ENCODE peak calls at places on chromosomes 4 and X, in nine cellular contexts. One of them, this sample, is unnamed.

GRCh38 chr4:126448093-126448820 is 1133.5 kb downstream of the FAT4 start:
- DNase-seq in HCT116: no peak
- DNase-seq in PC-3: no peak
- DNase-seq in mammary epithelial cell: no peak
- DNase-seq in H1: no peak
- DNase-seq in IMR-90: no peak
- DNase-seq in GM23248: peak; percentile 28
- DNase-seq in GM23338: no peak
- DNase-seq in OCI-LY7: no peak
- DNase-seq in this sample: no peak

GRCh38 chr4:186553717-186554116 is 1.6 kb downstream of the MTNR1A start:
- DNase-seq in HCT116: no peak
- DNase-seq in PC-3: no peak
- DNase-seq in mammary epithelial cell: no peak
- DNase-seq in H1: no peak
- DNase-seq in IMR-90: no peak
- DNase-seq in GM23248: no peak
- DNase-seq in GM23338: peak; percentile 63
- DNase-seq in OCI-LY7: no peak
- DNase-seq in this sample: no peak

GRCh38 chr4:149521611-149522010 is 294.0 kb downstream of the IQCM start:
- DNase-seq in HCT116: peak; percentile 10
- DNase-seq in PC-3: peak; percentile 46
- DNase-seq in mammary epithelial cell: no peak
- DNase-seq in H1: no peak
- DNase-seq in IMR-90: no peak
- DNase-seq in GM23248: peak; percentile 65
- DNase-seq in GM23338: no peak
- DNase-seq in OCI-LY7: no peak
- DNase-seq in this sample: peak; percentile 88

GRCh38 chr4:75708218-75708691 is 16.1 kb upstream of the USO1 start:
- DNase-seq in HCT116: no peak
- DNase-seq in PC-3: peak; percentile 7
- DNase-seq in mammary epithelial cell: no peak
- DNase-seq in H1: peak; percentile 50
- DNase-seq in IMR-90: no peak
- DNase-seq in GM23248: no peak
- DNase-seq in GM23338: peak; percentile 69
- DNase-seq in OCI-LY7: no peak
- DNase-seq in this sample: no peak

GRCh38 chr4:39758176-39758575 is 60.2 kb downstream of the UBE2K start:
- DNase-seq in HCT116: no peak
- DNase-seq in PC-3: no peak
- DNase-seq in mammary epithelial cell: no peak
- DNase-seq in H1: no peak
- DNase-seq in IMR-90: no peak
- DNase-seq in GM23248: no peak
- DNase-seq in GM23338: no peak
- DNase-seq in OCI-LY7: no peak
- DNase-seq in this sample: no peak

GRCh38 chr4:77819409-77819835 is 254 bp upstream of the CNOT6L start:
- DNase-seq in HCT116: no peak
- DNase-seq in PC-3: no peak
- DNase-seq in mammary epithelial cell: no peak
- DNase-seq in H1: no peak
- DNase-seq in IMR-90: no peak
- DNase-seq in GM23248: peak; percentile 82
- DNase-seq in GM23338: peak; percentile 13
- DNase-seq in OCI-LY7: peak; percentile 75
- DNase-seq in this sample: no peak

GRCh38 chr4:154467886-154468285 is 23.7 kb downstream of the DCHS2 start:
- DNase-seq in HCT116: no peak
- DNase-seq in PC-3: peak; percentile 83
- DNase-seq in mammary epithelial cell: peak; percentile 88
- DNase-seq in H1: no peak
- DNase-seq in IMR-90: peak; percentile 32
- DNase-seq in GM23248: peak; percentile 13
- DNase-seq in GM23338: no peak
- DNase-seq in OCI-LY7: no peak
- DNase-seq in this sample: peak; percentile 8

GRCh38 chr4:42995343-42995944 is 102.9 kb downstream of the GRXCR1 start:
- DNase-seq in HCT116: no peak
- DNase-seq in PC-3: peak; percentile 49
- DNase-seq in mammary epithelial cell: peak; percentile 6
- DNase-seq in H1: no peak
- DNase-seq in IMR-90: peak; percentile 22
- DNase-seq in GM23248: peak; percentile 59
- DNase-seq in GM23338: peak; percentile 70
- DNase-seq in OCI-LY7: peak; percentile 27
- DNase-seq in this sample: peak; percentile 15

GRCh38 chrX:133859336-133859735 is 126.1 kb downstream of the GPC3 start:
- DNase-seq in HCT116: no peak
- DNase-seq in PC-3: no peak
- DNase-seq in mammary epithelial cell: peak; percentile 57
- DNase-seq in H1: no peak
- DNase-seq in IMR-90: no peak
- DNase-seq in GM23248: no peak
- DNase-seq in GM23338: no peak
- DNase-seq in OCI-LY7: no peak
- DNase-seq in this sample: no peak

GRCh38 chr4:8374851-8375649 is 65.5 kb downstream of the ACOX3 start:
- DNase-seq in HCT116: no peak
- DNase-seq in PC-3: no peak
- DNase-seq in mammary epithelial cell: no peak
- DNase-seq in H1: no peak
- DNase-seq in IMR-90: no peak
- DNase-seq in GM23248: no peak
- DNase-seq in GM23338: no peak
- DNase-seq in OCI-LY7: no peak
- DNase-seq in this sample: no peak

GRCh38 chr4:85474356-85474755 is 594 bp upstream of the ARHGAP24 start:
- DNase-seq in HCT116: no peak
- DNase-seq in PC-3: no peak
- DNase-seq in mammary epithelial cell: no peak
- DNase-seq in H1: no peak
- DNase-seq in IMR-90: no peak
- DNase-seq in GM23248: no peak
- DNase-seq in GM23338: no peak
- DNase-seq in OCI-LY7: no peak
- DNase-seq in this sample: no peak

GRCh38 chr4:23966720-23967119 is 76.9 kb upstream of the PPARGC1A start:
- DNase-seq in HCT116: no peak
- DNase-seq in PC-3: no peak
- DNase-seq in mammary epithelial cell: no peak
- DNase-seq in H1: no peak
- DNase-seq in IMR-90: no peak
- DNase-seq in GM23248: no peak
- DNase-seq in GM23338: peak; percentile 67
- DNase-seq in OCI-LY7: peak; percentile 15
- DNase-seq in this sample: no peak

GRCh38 chrX:146755214-146755613 is 54.4 kb upstream of the CXorf51B start:
- DNase-seq in HCT116: no peak
- DNase-seq in PC-3: no peak
- DNase-seq in mammary epithelial cell: no peak
- DNase-seq in H1: no peak
- DNase-seq in IMR-90: no peak
- DNase-seq in GM23248: no peak
- DNase-seq in GM23338: no peak
- DNase-seq in OCI-LY7: no peak
- DNase-seq in this sample: no peak

GRCh38 chr4:62487016-62487415 is 1286.9 kb downstream of the ADGRL3 start:
- DNase-seq in HCT116: no peak
- DNase-seq in PC-3: peak; percentile 57
- DNase-seq in mammary epithelial cell: peak; percentile 62
- DNase-seq in H1: no peak
- DNase-seq in IMR-90: no peak
- DNase-seq in GM23248: no peak
- DNase-seq in GM23338: no peak
- DNase-seq in OCI-LY7: no peak
- DNase-seq in this sample: no peak

GRCh38 chr4:86472377-86473019 is 112.6 kb upstream of the MAPK10 start:
- DNase-seq in HCT116: no peak
- DNase-seq in PC-3: no peak
- DNase-seq in mammary epithelial cell: no peak
- DNase-seq in H1: no peak
- DNase-seq in IMR-90: no peak
- DNase-seq in GM23248: no peak
- DNase-seq in GM23338: peak; percentile 37
- DNase-seq in OCI-LY7: no peak
- DNase-seq in this sample: no peak

GRCh38 chrX:13803116-13803515 is 13.8 kb downstream of the GPM6B start:
- DNase-seq in HCT116: no peak
- DNase-seq in PC-3: no peak
- DNase-seq in mammary epithelial cell: no peak
- DNase-seq in H1: no peak
- DNase-seq in IMR-90: no peak
- DNase-seq in GM23248: no peak
- DNase-seq in GM23338: peak; percentile 50
- DNase-seq in OCI-LY7: no peak
- DNase-seq in this sample: no peak

GRCh38 chr4:125115476-125115875 is 199.3 kb upstream of the FAT4 start:
- DNase-seq in HCT116: no peak
- DNase-seq in PC-3: no peak
- DNase-seq in mammary epithelial cell: no peak
- DNase-seq in H1: no peak
- DNase-seq in IMR-90: peak; percentile 41
- DNase-seq in GM23248: peak; percentile 65
- DNase-seq in GM23338: no peak
- DNase-seq in OCI-LY7: no peak
- DNase-seq in this sample: peak; percentile 58

GRCh38 chrX:57289089-57289488 is 2.6 kb downstream of the FAAH2 start:
- DNase-seq in HCT116: no peak
- DNase-seq in PC-3: peak; percentile 49
- DNase-seq in mammary epithelial cell: peak; percentile 1
- DNase-seq in H1: no peak
- DNase-seq in IMR-90: no peak
- DNase-seq in GM23248: no peak
- DNase-seq in GM23338: no peak
- DNase-seq in OCI-LY7: no peak
- DNase-seq in this sample: no peak
- H4K20me1 ChIP-seq in HCT116: no peaks in the 10 kb centered on the region
- H4K20me1 ChIP-seq in PC-3: no peaks in the 10 kb centered on the region
- H4K20me1 ChIP-seq in mammary epithelial cell: no peaks in the 10 kb centered on the region
- H4K20me1 ChIP-seq in H1: no peaks in the 10 kb centered on the region
- H4K20me1 ChIP-seq in IMR-90: no peaks in the 10 kb centered on the region
- H4K20me1 ChIP-seq in GM23248: no peaks in the 10 kb centered on the region
- H4K20me1 ChIP-seq in GM23338: no peaks in the 10 kb centered on the region
- H4K20me1 ChIP-seq in OCI-LY7: no peaks in the 10 kb centered on the region
- H4K20me1 ChIP-seq in this sample: no peaks in the 10 kb centered on the region

GRCh38 chr4:99824070-99824599 is 7.5 kb downstream of the DAPP1 start:
- DNase-seq in HCT116: no peak
- DNase-seq in PC-3: no peak
- DNase-seq in mammary epithelial cell: no peak
- DNase-seq in H1: no peak
- DNase-seq in IMR-90: no peak
- DNase-seq in GM23248: no peak
- DNase-seq in GM23338: no peak
- DNase-seq in OCI-LY7: no peak
- DNase-seq in this sample: no peak

GRCh38 chr4:99828477-99828876 is 11.8 kb downstream of the DAPP1 start:
- DNase-seq in HCT116: no peak
- DNase-seq in PC-3: peak; percentile 7
- DNase-seq in mammary epithelial cell: peak; percentile 44
- DNase-seq in H1: no peak
- DNase-seq in IMR-90: no peak
- DNase-seq in GM23248: no peak
- DNase-seq in GM23338: no peak
- DNase-seq in OCI-LY7: no peak
- DNase-seq in this sample: no peak

GRCh38 chr4:99825272-99825671 is 8.6 kb downstream of the DAPP1 start:
- DNase-seq in HCT116: no peak
- DNase-seq in PC-3: no peak
- DNase-seq in mammary epithelial cell: no peak
- DNase-seq in H1: no peak
- DNase-seq in IMR-90: no peak
- DNase-seq in GM23248: no peak
- DNase-seq in GM23338: no peak
- DNase-seq in OCI-LY7: no peak
- DNase-seq in this sample: no peak

GRCh38 chr4:99826016-99826415 is 9.4 kb downstream of the DAPP1 start:
- DNase-seq in HCT116: no peak
- DNase-seq in PC-3: peak; percentile 22
- DNase-seq in mammary epithelial cell: peak; percentile 32
- DNase-seq in H1: no peak
- DNase-seq in IMR-90: no peak
- DNase-seq in GM23248: no peak
- DNase-seq in GM23338: no peak
- DNase-seq in OCI-LY7: no peak
- DNase-seq in this sample: no peak

GRCh38 chr4:99827857-99828256 is 11.2 kb downstream of the DAPP1 start:
- DNase-seq in HCT116: no peak
- DNase-seq in PC-3: no peak
- DNase-seq in mammary epithelial cell: peak; percentile 34
- DNase-seq in H1: no peak
- DNase-seq in IMR-90: no peak
- DNase-seq in GM23248: no peak
- DNase-seq in GM23338: no peak
- DNase-seq in OCI-LY7: no peak
- DNase-seq in this sample: no peak
- H4K20me1 ChIP-seq in HCT116: no peaks in the 10 kb centered on the region
- H4K20me1 ChIP-seq in PC-3: no peaks in the 10 kb centered on the region
- H4K20me1 ChIP-seq in mammary epithelial cell: no peaks in the 10 kb centered on the region
- H4K20me1 ChIP-seq in H1: no peaks in the 10 kb centered on the region
- H4K20me1 ChIP-seq in IMR-90: no peaks in the 10 kb centered on the region
- H4K20me1 ChIP-seq in GM23248: no peaks in the 10 kb centered on the region
- H4K20me1 ChIP-seq in GM23338: no peaks in the 10 kb centered on the region
- H4K20me1 ChIP-seq in OCI-LY7: peaks cover 28% of the 10 kb centered on the region
- H4K20me1 ChIP-seq in this sample: no peaks in the 10 kb centered on the region

DNA sequence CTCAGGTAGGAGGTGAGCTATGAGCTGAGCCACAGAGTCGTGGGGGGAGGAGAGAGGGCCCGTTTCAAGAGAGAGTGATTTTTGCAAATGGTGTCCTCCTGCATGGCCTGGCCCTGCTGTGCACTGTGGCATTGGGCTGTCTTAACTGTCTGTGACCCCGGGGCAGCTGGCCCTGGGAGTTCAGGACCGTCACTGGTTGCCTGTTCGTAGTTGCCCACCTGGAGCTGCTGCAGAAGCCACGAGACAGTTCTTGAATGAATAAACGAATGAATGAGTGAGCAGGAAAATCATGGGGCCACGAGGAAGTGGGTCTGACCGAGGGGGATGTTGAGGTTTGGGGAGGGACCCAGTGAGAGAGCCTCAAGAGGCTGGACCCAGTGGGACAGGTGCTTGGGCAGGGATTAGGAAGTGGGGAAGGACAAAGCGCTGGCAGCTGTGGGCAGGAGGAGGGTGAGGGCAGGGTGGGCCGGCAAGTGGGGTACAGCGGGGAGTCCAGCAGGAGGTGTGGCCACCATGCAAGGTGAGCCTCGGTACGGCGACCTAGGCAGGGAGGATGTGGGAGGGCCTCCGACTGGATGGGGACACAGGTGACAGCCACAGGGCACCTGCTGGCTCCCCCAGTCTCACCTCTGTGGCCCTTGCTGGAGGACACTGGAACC is 10.1 kb downstream of the RGS12 start:
- DNase-seq in HCT116: no peak
- DNase-seq in PC-3: no peak
- DNase-seq in mammary epithelial cell: no peak
- DNase-seq in H1: peak; percentile 50
- DNase-seq in IMR-90: no peak
- DNase-seq in GM23248: no peak
- DNase-seq in GM23338: no peak
- DNase-seq in OCI-LY7: peak; percentile 7
- DNase-seq in this sample: no peak
- H4K20me1 ChIP-seq in HCT116: no peaks in the 10 kb centered on the region
- H4K20me1 ChIP-seq in PC-3: no peaks in the 10 kb centered on the region
- H4K20me1 ChIP-seq in mammary epithelial cell: no peaks in the 10 kb centered on the region
- H4K20me1 ChIP-seq in H1: peaks cover 16% of the 10 kb centered on the region
- H4K20me1 ChIP-seq in IMR-90: peaks cover 59% of the 10 kb centered on the region
- H4K20me1 ChIP-seq in GM23248: no peaks in the 10 kb centered on the region
- H4K20me1 ChIP-seq in GM23338: peaks cover 10% of the 10 kb centered on the region
- H4K20me1 ChIP-seq in OCI-LY7: no peaks in the 10 kb centered on the region
- H4K20me1 ChIP-seq in this sample: peaks cover 98% of the 10 kb centered on the region

GRCh38 chrX:288561-288991 is 7.4 kb downstream of the PLCXD1 start:
- DNase-seq in HCT116: no peak
- DNase-seq in PC-3: no peak
- DNase-seq in mammary epithelial cell: no peak
- DNase-seq in H1: no peak
- DNase-seq in IMR-90: no peak
- DNase-seq in GM23248: no peak
- DNase-seq in GM23338: no peak
- DNase-seq in OCI-LY7: no peak
- DNase-seq in this sample: no peak
- H4K20me1 ChIP-seq in HCT116: no peaks in the 10 kb centered on the region
- H4K20me1 ChIP-seq in PC-3: no peaks in the 10 kb centered on the region
- H4K20me1 ChIP-seq in mammary epithelial cell: no peaks in the 10 kb centered on the region
- H4K20me1 ChIP-seq in H1: peaks cover 30% of the 10 kb centered on the region
- H4K20me1 ChIP-seq in IMR-90: no peaks in the 10 kb centered on the region
- H4K20me1 ChIP-seq in GM23248: no peaks in the 10 kb centered on the region
- H4K20me1 ChIP-seq in GM23338: peaks cover 37% of the 10 kb centered on the region
- H4K20me1 ChIP-seq in OCI-LY7: no peaks in the 10 kb centered on the region
- H4K20me1 ChIP-seq in this sample: no peaks in the 10 kb centered on the region